ENCODE peak calls at places on chromosomes 7 and 10, in five cellular contexts. Q, Y, O, Z and R are unnamed samples.

GRCh38 chr7:96093435-96093834 is 228.5 kb downstream of the SLC25A13 start:
- DNase-seq in Q (no peak), Y (peak), O (peak), Z (no peak), R (no peak)

GRCh38 chr10:61283489-61284221 is 169.5 kb downstream of the TMEM26 start:
- DNase-seq in Q (no peak), Y (no peak), O (no peak), Z (no peak), R (no peak)

GRCh38 chr10:49610015-49610734 is at the start of gene SLC18A3:
- DNase-seq in Q (no peak), Y (no peak), O (no peak), Z (no peak), R (no peak)

GRCh38 chr10:494149-494542 is 195.3 kb downstream of the DIP2C start:
- DNase-seq in Q (no peak), Y (no peak), O (no peak), Z (no peak), R (no peak)

GRCh38 chr10:1377756-1378397 is 321.7 kb downstream of the WDR37 start:
- DNase-seq in Q (no peak), Y (no peak), O (no peak), Z (no peak), R (no peak)

GRCh38 chr7:42946616-42946928 is 14.4 kb downstream of the MRPL32 start:
- DNase-seq in Q (no peak), Y (no peak), O (no peak), Z (no peak), R (no peak)

GRCh38 chr7:2635810-2636701 is 4.3 kb downstream of the TTYH3 start:
- DNase-seq in Q (no peak), Y (peak), O (peak), Z (no peak), R (no peak)

GRCh38 chr10:43250925-43251663 is 15.8 kb downstream of the RASGEF1A start:
- DNase-seq in Q (no peak), Y (no peak), O (no peak), Z (peak), R (no peak)

GRCh38 chr7:45712057-45712689 is 138.0 kb downstream of the ADCY1 start:
- DNase-seq in Q (no peak), Y (no peak), O (peak), Z (no peak), R (no peak)

GRCh38 chr7:27172823-27173411 is 1.2 kb downstream of the HOXA10 start:
- DNase-seq in Q (no peak), Y (peak), O (no peak), Z (no peak), R (no peak)

GRCh38 chr10:21534611-21535493 is 820 bp downstream of the MLLT10 start:
- DNase-seq in Q (peak), Y (peak), O (peak), Z (peak), R (peak)

GRCh38 chr10:17227367-17228080 is 517 bp upstream of the VIM start:
- DNase-seq in Q (no peak), Y (no peak), O (no peak), Z (peak), R (no peak)

GRCh38 chr7:73770002-73770859 is at the start of gene CLDN3:
- DNase-seq in Q (no peak), Y (no peak), O (peak), Z (no peak), R (no peak)

GRCh38 chr7:476736-477360 is 42.8 kb downstream of the PDGFA start:
- DNase-seq in Q (no peak), Y (no peak), O (no peak), Z (no peak), R (no peak)

GRCh38 chr10:14186245-14186644 is 144.5 kb downstream of the FRMD4A start:
- DNase-seq in Q (no peak), Y (peak), O (no peak), Z (peak), R (no peak)

GRCh38 chr7:55545496-55545895 is 26.8 kb downstream of the VOPP1 start:
- DNase-seq in Q (no peak), Y (peak), O (no peak), Z (no peak), R (no peak)

GRCh38 chr10:112383325-112383724 is 9.4 kb downstream of the ACSL5 start:
- DNase-seq in Q (no peak), Y (peak), O (peak), Z (peak), R (no peak)

GRCh38 chr10:132860527-132860926 is 74.6 kb upstream of the NKX6-2 start:
- DNase-seq in Q (no peak), Y (no peak), O (no peak), Z (no peak), R (no peak)

GRCh38 chr7:46076527-46076926 is 155.5 kb upstream of the IGFBP3 start:
- DNase-seq in Q (no peak), Y (no peak), O (no peak), Z (no peak), R (no peak)

GRCh38 chr10:51510231-51510630 is 189.2 kb downstream of the CSTF2T start:
- DNase-seq in Q (no peak), Y (no peak), O (no peak), Z (no peak), R (no peak)

GRCh38 chr7:17988858-17989257 is 38.8 kb downstream of the PRPS1L1 start:
- DNase-seq in Q (no peak), Y (no peak), O (no peak), Z (no peak), R (no peak)

GRCh38 chr10:15223174-15223573 is 54.7 kb upstream of the NMT2 start:
- DNase-seq in Q (no peak), Y (peak), O (no peak), Z (no peak), R (no peak)

GRCh38 chr10:5526691-5527331 is 2.0 kb downstream of the CALML3 start:
- DNase-seq in Q (no peak), Y (no peak), O (no peak), Z (no peak), R (no peak)

GRCh38 chr7:30799206-30799975 is 28.2 kb downstream of the MINDY4 start:
- DNase-seq in Q (no peak), Y (peak), O (no peak), Z (no peak), R (no peak)

GRCh38 chr10:124245191-124245590 is 151.8 kb upstream of the CHST15 start:
- DNase-seq in Q (no peak), Y (no peak), O (no peak), Z (no peak), R (no peak)

GRCh38 chr10:84360634-84361365 is 32.4 kb downstream of the CCSER2 start:
- DNase-seq in Q (no peak), Y (peak), O (no peak), Z (no peak), R (no peak)

GRCh38 chr7:72042855-72043254 is 369.3 kb downstream of the CALN1 start:
- DNase-seq in Q (no peak), Y (no peak), O (no peak), Z (no peak), R (no peak)

GRCh38 chr10:49738616-49739360 is 23.3 kb downstream of the OGDHL start:
- DNase-seq in Q (no peak), Y (no peak), O (no peak), Z (no peak), R (no peak)

GRCh38 chr10:58807631-58808024 is 295.0 kb downstream of the BICC1 start:
- DNase-seq in Q (no peak), Y (peak), O (no peak), Z (no peak), R (no peak)

GRCh38 chr7:913736-914520 is 37.6 kb downstream of the GET4 start:
- DNase-seq in Q (no peak), Y (no peak), O (no peak), Z (no peak), R (no peak)

GRCh38 chr7:31098606-31099360 is 46.7 kb downstream of the ADCYAP1R1 start:
- DNase-seq in Q (no peak), Y (no peak), O (no peak), Z (no peak), R (no peak)

GRCh38 chr7:17434841-17435692 is 136.6 kb downstream of the AHR start:
- DNase-seq in Q (no peak), Y (peak), O (no peak), Z (no peak), R (no peak)

GRCh38 chr7:138097064-138097741 is 20.9 kb downstream of the AKR1D1 start:
- DNase-seq in Q (no peak), Y (no peak), O (peak), Z (no peak), R (no peak)

GRCh38 chr7:149874644-149875028 is 867 bp downstream of the ATP6V0E2 start:
- DNase-seq in Q (no peak), Y (no peak), O (no peak), Z (no peak), R (no peak)

GRCh38 chr10:3057946-3058345 is 9.4 kb upstream of the PFKP start:
- DNase-seq in Q (no peak), Y (no peak), O (no peak), Z (no peak), R (no peak)

GRCh38 chr10:7826971-7827370 is 8.7 kb downstream of the TAF3 start:
- DNase-seq in Q (no peak), Y (peak), O (peak), Z (no peak), R (no peak)

GRCh38 chr7:102273749-102274712 is 12.6 kb upstream of the SH2B2 start:
- DNase-seq in Q (no peak), Y (peak), O (peak), Z (no peak), R (no peak)

GRCh38 chr10:72784551-72785421 is 92.8 kb downstream of the MCU start:
- DNase-seq in Q (no peak), Y (peak), O (peak), Z (no peak), R (no peak)

GRCh38 chr7:142608630-142609029 is 140.6 kb upstream of the PRSS1 start:
- DNase-seq in Q (no peak), Y (no peak), O (no peak), Z (no peak), R (no peak)